ENCODE peak calls at places on chromosomes 2 and 18, in nine cellular contexts. N is endothelial cell; Q is fibroblast of pulmonary artery; A is sigmoid colon; G is CD4-positive, alpha-beta T cell; X is RWPE1; L is BE2C; S is brain microvascular endothelial cell; F is astrocyte of the spinal cord. M is an unnamed sample.

GRCh38 chr2:228507870-228508269 is 326.4 kb upstream of the SPHKAP start:
- DNase-seq in N (no peak), Q (peak; percentile 1), A (no peak), G (no peak), X (no peak), L (no peak), S (no peak), F (no peak), M (no peak)

GRCh38 chr18:45014047-45014501 is 333.4 kb downstream of the SETBP1 start:
- DNase-seq in N (no peak), Q (peak; percentile 73), A (no peak), G (no peak), X (peak; percentile 36), L (no peak), S (peak; percentile 87), F (peak; percentile 88), M (no peak)

GRCh38 chr2:239369631-239370161 is 31.1 kb downstream of the HDAC4 start:
- DNase-seq in N (no peak), Q (no peak), A (peak; percentile 83), G (peak; percentile 61), X (no peak), L (peak; percentile 66), S (peak; percentile 24), F (no peak), M (no peak)

GRCh38 chr2:64005707-64006356 is 13.4 kb downstream of the VPS54 start:
- DNase-seq in N (no peak), Q (no peak), A (no peak), G (no peak), X (no peak), L (no peak), S (no peak), F (no peak), M (no peak)

GRCh38 chr2:15797231-15797945 is 143.0 kb upstream of the MYCN start:
- DNase-seq in N (no peak), Q (no peak), A (no peak), G (no peak), X (no peak), L (peak; percentile 30), S (no peak), F (no peak), M (no peak)

GRCh38 chr2:41973871-41974270 is 74.0 kb upstream of the PKDCC start:
- DNase-seq in N (no peak), Q (no peak), A (no peak), G (no peak), X (no peak), L (no peak), S (no peak), F (no peak), M (no peak)

GRCh38 chr2:40455661-40456060 is 3.8 kb upstream of the SLC8A1 start:
- DNase-seq in N (no peak), Q (no peak), A (no peak), G (no peak), X (no peak), L (no peak), S (no peak), F (no peak), M (no peak)

GRCh38 chr2:68196120-68196716 is 38.5 kb downstream of the PNO1 start:
- DNase-seq in N (no peak), Q (peak; percentile 71), A (peak; percentile 71), G (peak; percentile 35), X (no peak), L (no peak), S (peak; percentile 33), F (peak; percentile 53), M (no peak)

GRCh38 chr2:207248702-207249355 is 83.1 kb upstream of the KLF7 start:
- DNase-seq in N (no peak), Q (peak; percentile 30), A (no peak), G (no peak), X (no peak), L (no peak), S (no peak), F (no peak), M (no peak)

GRCh38 chr2:32424739-32425138 is 67.9 kb downstream of the BIRC6 start:
- DNase-seq in N (no peak), Q (no peak), A (no peak), G (no peak), X (no peak), L (no peak), S (no peak), F (no peak), M (no peak)

GRCh38 chr2:205683179-205683978 is 1.1 kb downstream of the NRP2 start:
- DNase-seq in N (no peak), Q (peak; percentile 76), A (peak; percentile 63), G (no peak), X (no peak), L (no peak), S (no peak), F (peak; percentile 59), M (no peak)

DNA sequence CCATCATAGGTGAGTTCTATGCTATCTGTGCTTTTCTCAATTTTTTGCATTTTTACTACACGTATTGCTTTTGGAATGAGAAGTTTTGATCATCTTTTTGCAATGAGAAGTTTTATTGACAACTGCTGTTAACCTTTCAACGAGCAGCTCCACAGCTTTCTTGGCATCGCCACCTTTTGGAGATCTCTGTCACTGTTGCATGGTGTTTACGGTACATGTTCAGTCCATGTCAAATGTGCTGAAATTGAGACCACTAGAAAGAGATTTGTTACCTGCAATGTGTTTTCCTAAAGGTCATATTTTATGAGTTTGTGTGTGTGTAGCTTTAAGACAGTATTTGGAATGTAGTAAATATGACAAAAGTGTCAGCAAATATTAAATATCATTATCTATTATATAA is 120.8 kb downstream of the OSBPL6 start:
- DNase-seq in N (no peak), Q (no peak), A (no peak), G (no peak), X (no peak), L (no peak), S (no peak), F (no peak), M (no peak)
- TF ChIP-seq CTCF in N (no peak), Q (no peak), A (no peak), G (no peak), X (no peak), L (no peak), S (no peak), F (no peak), M (no peak)

GRCh38 chr18:48472610-48473009 is 63.4 kb upstream of the ZBTB7C start:
- DNase-seq in N (no peak), Q (peak; percentile 60), A (no peak), G (no peak), X (no peak), L (no peak), S (peak; percentile 33), F (no peak), M (no peak)
- TF ChIP-seq CTCF in N (no peak), Q (no peak), A (no peak), G (no peak), X (no peak), L (no peak), S (no peak), F (no peak), M (no peak)

GRCh38 chr2:222977121-222977520 is 74.9 kb upstream of the KCNE4 start:
- DNase-seq in N (no peak), Q (no peak), A (no peak), G (no peak), X (no peak), L (no peak), S (no peak), F (no peak), M (no peak)

GRCh38 chr2:222982909-222983265 is 69.1 kb upstream of the KCNE4 start:
- DNase-seq in N (no peak), Q (no peak), A (no peak), G (no peak), X (no peak), L (no peak), S (no peak), F (no peak), M (no peak)

GRCh38 chr2:222978850-222979249 is 73.1 kb upstream of the KCNE4 start:
- DNase-seq in N (no peak), Q (no peak), A (no peak), G (no peak), X (no peak), L (no peak), S (no peak), F (no peak), M (no peak)

GRCh38 chr2:222979484-222979883 is 72.5 kb upstream of the KCNE4 start:
- DNase-seq in N (no peak), Q (no peak), A (no peak), G (no peak), X (no peak), L (no peak), S (no peak), F (no peak), M (no peak)

DNA sequence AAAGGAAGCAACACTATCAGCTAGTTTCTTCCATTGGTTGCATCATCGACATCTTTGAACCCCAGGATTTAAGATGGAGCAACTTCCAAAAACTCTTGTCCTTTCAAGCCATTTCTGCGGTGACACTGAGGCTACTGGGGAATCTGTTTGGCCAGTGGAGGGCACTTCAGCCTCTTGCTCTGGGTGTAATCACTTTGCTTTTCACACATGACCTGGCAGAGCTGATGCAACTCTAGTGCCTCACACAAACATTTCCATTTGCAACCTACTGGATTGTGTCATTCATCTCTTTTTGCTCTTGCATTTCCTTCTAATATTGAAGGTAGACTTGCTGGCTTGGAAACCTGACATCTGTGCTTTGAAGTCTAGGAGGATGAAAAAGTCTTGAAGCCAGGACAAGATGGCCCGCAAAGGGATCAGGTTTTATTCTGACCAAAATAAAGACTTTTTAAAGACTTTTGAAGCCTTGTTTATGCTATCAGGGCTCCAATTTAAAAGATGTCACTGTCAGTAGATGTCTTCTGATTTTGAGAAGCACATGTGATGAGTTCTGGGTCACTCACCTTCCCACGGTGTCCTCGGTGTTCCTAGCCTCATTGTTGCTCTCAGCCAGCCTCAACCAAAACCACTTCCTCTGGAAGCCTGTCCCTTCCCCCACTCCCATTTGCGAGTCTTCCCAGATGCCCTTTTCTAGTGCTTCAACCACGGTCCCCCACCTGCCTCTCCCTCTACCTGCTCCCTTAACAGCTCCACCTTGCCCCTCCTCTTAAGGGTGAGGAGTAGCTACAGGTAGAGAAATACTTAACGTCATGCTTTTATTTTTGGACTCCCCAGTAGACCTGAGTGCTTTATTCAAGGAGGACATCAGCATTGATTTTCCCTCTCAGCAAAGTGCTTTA is 69.7 kb upstream of the KCNE4 start:
- DNase-seq in N (peak; percentile 13), Q (peak; percentile 86), A (peak; percentile 79), G (no peak), X (no peak), L (peak; percentile 74), S (peak; percentile 83), F (peak; percentile 85), M (no peak)
- TF ChIP-seq CTCF in N (no peak), Q (peak; percentile 69), A (peak; percentile 23), G (no peak), X (no peak), L (peak; percentile 94), S (peak; percentile 88), F (peak; percentile 82), M (no peak)

DNA sequence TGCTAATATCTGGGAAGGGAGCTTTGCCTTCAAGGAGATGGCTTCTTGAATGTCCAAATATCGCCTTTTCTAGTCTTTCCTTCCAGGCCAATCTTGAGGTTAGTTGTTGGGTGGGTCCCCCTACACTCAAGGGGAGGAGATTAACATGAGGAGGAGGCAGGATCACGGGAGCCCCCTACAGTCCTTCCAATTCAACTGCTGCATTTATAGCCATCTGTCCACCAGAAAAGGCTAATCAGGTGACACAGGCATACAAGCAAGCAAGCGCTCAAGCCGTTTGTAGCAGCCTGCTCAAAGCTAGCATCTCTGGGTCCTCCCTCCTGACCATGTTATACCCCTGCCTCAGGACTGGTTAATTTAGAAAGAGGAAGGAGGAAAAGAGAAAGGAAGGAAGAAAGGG is 87.6 kb downstream of the MRPS9 start:
- DNase-seq in N (no peak), Q (no peak), A (no peak), G (no peak), X (no peak), L (no peak), S (no peak), F (no peak), M (no peak)
- TF ChIP-seq CTCF in N (no peak), Q (no peak), A (no peak), G (no peak), X (no peak), L (no peak), S (peak; percentile 36), F (peak; percentile 29), M (peak; percentile 21)

M was measured in glutamatergic neuron.